ENCODE peak calls at places on chromosome 1, in six cellular contexts. One of them, this sample, is unnamed. For H3K27me3, the result is how much of the 10 kb centered on the place peaks cover.

GRCh38 chr1:203669739-203670138 is 43.1 kb downstream of the ATP2B4 start:
- DNase-seq in neural progenitor cell: no peak
- DNase-seq in left lung: no peak
- DNase-seq in GM23338: no peak
- DNase-seq in left ventricle myocardium inferior: no peak
- DNase-seq in thoracic aorta: no peak
- DNase-seq in this sample: no peak

GRCh38 chr1:212465311-212465710 is 32.6 kb downstream of the NENF start:
- DNase-seq in left lung: no peak
- DNase-seq in neural progenitor cell: no peak
- DNase-seq in GM23338: no peak
- DNase-seq in thoracic aorta: no peak
- DNase-seq in left ventricle myocardium inferior: no peak
- DNase-seq in this sample: no peak

GRCh38 chr1:219507432-219507831 is 105.5 kb downstream of the ZC3H11B start:
- DNase-seq in left lung: no peak
- DNase-seq in GM23338: no peak
- DNase-seq in thoracic aorta: no peak
- DNase-seq in left ventricle myocardium inferior: no peak
- DNase-seq in neural progenitor cell: no peak
- DNase-seq in this sample: no peak

GRCh38 chr1:98119793-98120192 is 199.0 kb upstream of the DPYD start:
- DNase-seq in thoracic aorta: no peak
- DNase-seq in neural progenitor cell: peak
- DNase-seq in left lung: no peak
- DNase-seq in left ventricle myocardium inferior: no peak
- DNase-seq in GM23338: peak
- DNase-seq in this sample: peak

GRCh38 chr1:146021046-146021445 is 489 bp downstream of the HJV start:
- DNase-seq in neural progenitor cell: no peak
- DNase-seq in left lung: no peak
- DNase-seq in left ventricle myocardium inferior: no peak
- DNase-seq in GM23338: no peak
- DNase-seq in thoracic aorta: no peak
- DNase-seq in this sample: no peak

GRCh38 chr1:54743416-54743815 is 20.9 kb downstream of the PARS2 start:
- DNase-seq in neural progenitor cell: no peak
- DNase-seq in thoracic aorta: no peak
- DNase-seq in left lung: no peak
- DNase-seq in GM23338: no peak
- DNase-seq in left ventricle myocardium inferior: no peak
- DNase-seq in this sample: no peak

GRCh38 chr1:11373029-11373964 is 100.3 kb downstream of the UBIAD1 start:
- DNase-seq in neural progenitor cell: no peak
- DNase-seq in GM23338: no peak
- DNase-seq in left lung: no peak
- DNase-seq in left ventricle myocardium inferior: no peak
- DNase-seq in thoracic aorta: no peak
- DNase-seq in this sample: no peak

GRCh38 chr1:179773264-179773663 is 30.2 kb downstream of the FAM163A start:
- DNase-seq in left ventricle myocardium inferior: no peak
- DNase-seq in GM23338: no peak
- DNase-seq in left lung: no peak
- DNase-seq in thoracic aorta: no peak
- DNase-seq in neural progenitor cell: no peak
- DNase-seq in this sample: no peak

GRCh38 chr1:2821373-2821955 is 20.0 kb upstream of the TTC34 start:
- DNase-seq in left ventricle myocardium inferior: no peak
- DNase-seq in neural progenitor cell: no peak
- DNase-seq in GM23338: no peak
- DNase-seq in left lung: peak
- DNase-seq in thoracic aorta: no peak
- DNase-seq in this sample: no peak

GRCh38 chr1:3638027-3638426 is 11.9 kb downstream of the WRAP73 start:
- DNase-seq in left ventricle myocardium inferior: peak
- DNase-seq in GM23338: no peak
- DNase-seq in thoracic aorta: no peak
- DNase-seq in left lung: no peak
- DNase-seq in neural progenitor cell: no peak
- DNase-seq in this sample: no peak

GRCh38 chr1:113128116-113128515 is 55.1 kb downstream of the LRIG2 start:
- DNase-seq in left lung: no peak
- DNase-seq in thoracic aorta: no peak
- DNase-seq in left ventricle myocardium inferior: no peak
- DNase-seq in neural progenitor cell: no peak
- DNase-seq in GM23338: no peak
- DNase-seq in this sample: no peak

GRCh38 chr1:51749151-51749550 is 129.4 kb downstream of the NRDC start:
- DNase-seq in neural progenitor cell: no peak
- DNase-seq in left ventricle myocardium inferior: no peak
- DNase-seq in GM23338: no peak
- DNase-seq in left lung: no peak
- DNase-seq in thoracic aorta: no peak
- DNase-seq in this sample: no peak

GRCh38 chr1:157313240-157313807 is 175.1 kb upstream of the ETV3 start:
- DNase-seq in GM23338: no peak
- DNase-seq in left lung: no peak
- DNase-seq in neural progenitor cell: no peak
- DNase-seq in thoracic aorta: no peak
- DNase-seq in left ventricle myocardium inferior: no peak
- DNase-seq in this sample: no peak

GRCh38 chr1:11132571-11133293 is 33.1 kb upstream of the EXOSC10 start:
- DNase-seq in GM23338: peak
- DNase-seq in neural progenitor cell: peak
- DNase-seq in thoracic aorta: no peak
- DNase-seq in left lung: no peak
- DNase-seq in left ventricle myocardium inferior: no peak
- DNase-seq in this sample: no peak

GRCh38 chr1:212039622-212040021 is 4.1 kb downstream of the DTL start:
- DNase-seq in GM23338: no peak
- DNase-seq in left lung: no peak
- DNase-seq in left ventricle myocardium inferior: no peak
- DNase-seq in thoracic aorta: no peak
- DNase-seq in neural progenitor cell: no peak
- DNase-seq in this sample: no peak

GRCh38 chr1:206050655-206051235 is 2.2 kb upstream of the RHEX start:
- DNase-seq in left ventricle myocardium inferior: no peak
- DNase-seq in thoracic aorta: no peak
- DNase-seq in GM23338: no peak
- DNase-seq in left lung: no peak
- DNase-seq in neural progenitor cell: no peak
- DNase-seq in this sample: peak

GRCh38 chr1:59422921-59423575 is 126.2 kb downstream of the FGGY start:
- DNase-seq in GM23338: no peak
- DNase-seq in thoracic aorta: peak
- DNase-seq in left lung: no peak
- DNase-seq in left ventricle myocardium inferior: peak
- DNase-seq in neural progenitor cell: no peak
- DNase-seq in this sample: no peak

GRCh38 chr1:21437341-21437640 is 2.6 kb upstream of the NBPF3 start:
- DNase-seq in GM23338: no peak
- DNase-seq in neural progenitor cell: no peak
- DNase-seq in left ventricle myocardium inferior: no peak
- DNase-seq in thoracic aorta: no peak
- DNase-seq in left lung: no peak
- DNase-seq in this sample: no peak

GRCh38 chr1:20187103-20187812 is 940 bp upstream of the PLA2G2C start:
- DNase-seq in GM23338: peak
- DNase-seq in neural progenitor cell: no peak
- DNase-seq in thoracic aorta: no peak
- DNase-seq in left ventricle myocardium inferior: no peak
- DNase-seq in left lung: no peak
- DNase-seq in this sample: no peak

GRCh38 chr1:206655471-206655882 is 20.1 kb downstream of the DYRK3 start:
- DNase-seq in left ventricle myocardium inferior: peak
- DNase-seq in left lung: no peak
- DNase-seq in thoracic aorta: no peak
- DNase-seq in GM23338: no peak
- DNase-seq in neural progenitor cell: no peak
- DNase-seq in this sample: no peak

GRCh38 chr1:55781944-55782482 is 566.8 kb upstream of the USP24 start:
- DNase-seq in thoracic aorta: no peak
- DNase-seq in neural progenitor cell: no peak
- DNase-seq in GM23338: no peak
- DNase-seq in left lung: no peak
- DNase-seq in left ventricle myocardium inferior: no peak
- DNase-seq in this sample: peak

GRCh38 chr1:161019767-161020572 is 982 bp downstream of the F11R start:
- DNase-seq in left lung: no peak
- DNase-seq in thoracic aorta: no peak
- DNase-seq in left ventricle myocardium inferior: no peak
- DNase-seq in GM23338: peak
- DNase-seq in neural progenitor cell: peak
- DNase-seq in this sample: peak

GRCh38 chr1:233343262-233343661 is 15.7 kb downstream of the MAP3K21 start:
- DNase-seq in left lung: no peak
- DNase-seq in left ventricle myocardium inferior: no peak
- DNase-seq in GM23338: no peak
- DNase-seq in neural progenitor cell: no peak
- DNase-seq in thoracic aorta: no peak
- DNase-seq in this sample: no peak

GRCh38 chr1:23801338-23801748 is 789 bp upstream of the GALE start:
- DNase-seq in left lung: no peak
- DNase-seq in thoracic aorta: no peak
- DNase-seq in GM23338: peak
- DNase-seq in left ventricle myocardium inferior: no peak
- DNase-seq in neural progenitor cell: no peak
- DNase-seq in this sample: no peak

GRCh38 chr1:112904831-112905227 is 51.2 kb downstream of the SLC16A1 start:
- DNase-seq in thoracic aorta: no peak
- DNase-seq in left lung: no peak
- DNase-seq in left ventricle myocardium inferior: no peak
- DNase-seq in GM23338: peak
- DNase-seq in neural progenitor cell: no peak
- DNase-seq in this sample: peak

GRCh38 chr1:234957330-234958065 is 171.1 kb downstream of the TOMM20 start:
- DNase-seq in neural progenitor cell: peak
- DNase-seq in GM23338: peak
- DNase-seq in thoracic aorta: no peak
- DNase-seq in left ventricle myocardium inferior: no peak
- DNase-seq in left lung: peak
- DNase-seq in this sample: peak

GRCh38 chr1:240928265-240928664 is 316.3 kb upstream of the GREM2 start:
- DNase-seq in thoracic aorta: no peak
- DNase-seq in left lung: no peak
- DNase-seq in neural progenitor cell: no peak
- DNase-seq in GM23338: no peak
- DNase-seq in left ventricle myocardium inferior: no peak
- DNase-seq in this sample: no peak

GRCh38 chr1:68600049-68600661 is 103.3 kb upstream of the DEPDC1 start:
- DNase-seq in left lung: no peak
- DNase-seq in left ventricle myocardium inferior: no peak
- DNase-seq in neural progenitor cell: peak
- DNase-seq in GM23338: peak
- DNase-seq in thoracic aorta: no peak
- DNase-seq in this sample: peak

GRCh38 chr1:109468903-109469302 is 2.6 kb downstream of the SYPL2 start:
- DNase-seq in GM23338: no peak
- DNase-seq in left ventricle myocardium inferior: no peak
- DNase-seq in left lung: no peak
- DNase-seq in thoracic aorta: no peak
- DNase-seq in neural progenitor cell: no peak
- DNase-seq in this sample: no peak
- H3K27me3 ChIP-seq in GM23338: half or more
- H3K27me3 ChIP-seq in left ventricle myocardium inferior: half or more
- H3K27me3 ChIP-seq in left lung: under half
- H3K27me3 ChIP-seq in thoracic aorta: under half
- H3K27me3 ChIP-seq in neural progenitor cell: half or more
- H3K27me3 ChIP-seq in this sample: under half

GRCh38 chr1:6488602-6489382 is 2.7 kb downstream of the PLEKHG5 start:
- DNase-seq in thoracic aorta: no peak
- DNase-seq in left ventricle myocardium inferior: no peak
- DNase-seq in left lung: no peak
- DNase-seq in neural progenitor cell: no peak
- DNase-seq in GM23338: no peak
- DNase-seq in this sample: peak

GRCh38 chr1:6487804-6488484 is 3.5 kb downstream of the PLEKHG5 start:
- DNase-seq in neural progenitor cell: no peak
- DNase-seq in left lung: no peak
- DNase-seq in GM23338: no peak
- DNase-seq in left ventricle myocardium inferior: no peak
- DNase-seq in thoracic aorta: no peak
- DNase-seq in this sample: no peak

GRCh38 chr1:6489799-6490180 is 1.7 kb downstream of the PLEKHG5 start:
- DNase-seq in left lung: peak
- DNase-seq in neural progenitor cell: peak
- DNase-seq in GM23338: peak
- DNase-seq in left ventricle myocardium inferior: peak
- DNase-seq in thoracic aorta: no peak
- DNase-seq in this sample: peak

GRCh38 chr1:6490181-6491075 is 1.0 kb downstream of the PLEKHG5 start:
- DNase-seq in left ventricle myocardium inferior: peak
- DNase-seq in neural progenitor cell: peak
- DNase-seq in thoracic aorta: no peak
- DNase-seq in left lung: peak
- DNase-seq in GM23338: peak
- DNase-seq in this sample: peak

GRCh38 chr1:6489383-6489765 is 2.1 kb downstream of the PLEKHG5 start:
- DNase-seq in left ventricle myocardium inferior: no peak
- DNase-seq in neural progenitor cell: no peak
- DNase-seq in GM23338: no peak
- DNase-seq in thoracic aorta: no peak
- DNase-seq in left lung: no peak
- DNase-seq in this sample: no peak
- H3K4me3 ChIP-seq in left ventricle myocardium inferior: no peak
- H3K4me3 ChIP-seq in neural progenitor cell: no peak
- H3K4me3 ChIP-seq in GM23338: peak
- H3K4me3 ChIP-seq in thoracic aorta: no peak
- H3K4me3 ChIP-seq in left lung: no peak
- H3K4me3 ChIP-seq in this sample: peak

DNA sequence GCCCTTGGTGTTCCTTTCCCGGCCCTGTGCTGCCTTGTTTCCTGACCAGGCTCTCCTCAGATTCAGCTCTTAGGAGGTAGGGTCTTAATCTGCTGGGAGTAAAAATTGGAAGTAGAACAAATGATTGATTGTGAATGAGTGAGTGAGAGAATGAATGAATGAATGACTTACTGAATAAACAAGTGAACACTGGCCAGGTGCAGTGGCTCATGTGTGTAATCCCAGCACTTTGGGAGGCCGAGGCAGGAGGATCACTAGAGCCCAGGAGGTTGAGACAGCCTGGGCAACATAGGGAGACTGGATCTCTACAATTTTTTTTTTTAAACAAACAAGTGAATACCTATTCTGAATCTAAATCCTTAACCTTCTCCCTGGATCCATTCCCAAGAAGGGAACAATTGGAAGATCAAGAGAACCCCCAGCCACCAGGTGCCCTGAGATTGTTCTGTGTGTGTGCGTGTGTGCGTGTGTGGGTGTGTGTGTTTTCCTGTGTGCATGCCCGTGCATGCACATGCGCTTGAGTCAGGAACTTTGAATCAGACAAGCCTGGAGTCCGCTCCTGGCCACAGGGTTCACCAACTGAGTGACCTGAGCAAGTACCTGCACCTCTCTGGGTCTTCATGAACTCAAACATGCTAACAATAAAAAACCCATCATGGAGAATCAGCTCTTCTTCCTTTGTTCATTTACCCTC is 24.3 kb upstream of the CITED4 start:
- DNase-seq in thoracic aorta: no peak
- DNase-seq in left lung: no peak
- DNase-seq in GM23338: no peak
- DNase-seq in left ventricle myocardium inferior: no peak
- DNase-seq in neural progenitor cell: no peak
- DNase-seq in this sample: peak
- H3K27me3 ChIP-seq in thoracic aorta: under half
- H3K27me3 ChIP-seq in left lung: under half
- H3K27me3 ChIP-seq in GM23338: under half
- H3K27me3 ChIP-seq in left ventricle myocardium inferior: under half
- H3K27me3 ChIP-seq in neural progenitor cell: under half
- H3K27me3 ChIP-seq in this sample: under half

GRCh38 chr1:183652547-183653467 is at the start of gene APOBEC4:
- DNase-seq in thoracic aorta: no peak
- DNase-seq in left lung: no peak
- DNase-seq in GM23338: no peak
- DNase-seq in neural progenitor cell: no peak
- DNase-seq in left ventricle myocardium inferior: no peak
- DNase-seq in this sample: peak
- H3K4me3 ChIP-seq in thoracic aorta: no peak
- H3K4me3 ChIP-seq in left lung: no peak
- H3K4me3 ChIP-seq in GM23338: no peak
- H3K4me3 ChIP-seq in neural progenitor cell: no peak
- H3K4me3 ChIP-seq in left ventricle myocardium inferior: no peak
- H3K4me3 ChIP-seq in this sample: no peak

This sample was measured in bronchial epithelial cell.